ENCODE peak calls at places on chromosome 14, in six cellular contexts. Y, N, P, F, J and C are unnamed samples.

GRCh38 chr14:36580856-36581831 is 1.3 kb downstream of the NKX2-8 start:
- DNase-seq in Y (peak; percentile 54), N (peak; percentile 34), P (no peak), F (peak; percentile 19), J (no peak), C (peak; percentile 28)

GRCh38 chr14:61126083-61126962 is 145.3 kb downstream of the SLC38A6 start:
- DNase-seq in Y (no peak), N (no peak), P (no peak), F (no peak), J (no peak), C (no peak)

GRCh38 chr14:35114036-35114435 is 7.8 kb downstream of the PPP2R3C start:
- DNase-seq in Y (no peak), N (peak; percentile 75), P (no peak), F (no peak), J (no peak), C (no peak)

GRCh38 chr14:30234966-30235365 is 307.3 kb upstream of the PRKD1 start:
- DNase-seq in Y (no peak), N (no peak), P (no peak), F (no peak), J (no peak), C (no peak)

GRCh38 chr14:103315368-103315911 is 18.6 kb upstream of the EIF5 start:
- DNase-seq in Y (no peak), N (peak; percentile 47), P (peak; percentile 51), F (peak; percentile 7), J (no peak), C (no peak)

GRCh38 chr14:56666294-56666693 is 86.7 kb downstream of the TMEM260 start:
- DNase-seq in Y (no peak), N (no peak), P (no peak), F (no peak), J (no peak), C (no peak)

GRCh38 chr14:89425931-89426330 is 8.9 kb upstream of the FOXN3 start:
- DNase-seq in Y (no peak), N (peak; percentile 99), P (no peak), F (peak; percentile 97), J (peak; percentile 97), C (peak; percentile 97)

GRCh38 chr14:20515846-20516245 is 10.5 kb downstream of the RNASE10 start:
- DNase-seq in Y (no peak), N (peak; percentile 38), P (no peak), F (no peak), J (no peak), C (no peak)

GRCh38 chr14:52862652-52863338 is 71.4 kb upstream of the GNPNAT1 start:
- DNase-seq in Y (no peak), N (peak; percentile 81), P (no peak), F (peak; percentile 40), J (no peak), C (peak; percentile 30)

GRCh38 chr14:95294834-95295599 is 24.7 kb downstream of the CLMN start:
- DNase-seq in Y (no peak), N (no peak), P (no peak), F (peak; percentile 59), J (no peak), C (no peak)

GRCh38 chr14:55347040-55347439 is 64.6 kb downstream of the ATG14 start:
- DNase-seq in Y (no peak), N (no peak), P (no peak), F (no peak), J (no peak), C (no peak)